ENCODE peak calls at places on chromosomes 12 and 14, in six cellular contexts. L, B, O, N, X and M are unnamed samples.

GRCh38 chr12:46963977-46964376 is 115.4 kb upstream of the PCED1B start:
- DNase-seq in L (no peak), B (no peak), O (no peak), N (peak; percentile 59), X (peak; percentile 54), M (no peak)

GRCh38 chr12:22543246-22544037 is 900 bp downstream of the C2CD5 start:
- DNase-seq in L (no peak), B (peak; percentile 84), O (peak; percentile 35), N (peak; percentile 9), X (peak; percentile 68), M (no peak)

GRCh38 chr12:121364657-121365265 is 12.6 kb upstream of the ANAPC5 start:
- DNase-seq in L (no peak), B (no peak), O (no peak), N (no peak), X (peak; percentile 10), M (no peak)

GRCh38 chr12:100311317-100311716 is 44.3 kb downstream of the SCYL2 start:
- DNase-seq in L (no peak), B (no peak), O (no peak), N (no peak), X (no peak), M (no peak)

GRCh38 chr14:98959958-98960616 is 311.9 kb downstream of the BCL11B start:
- DNase-seq in L (peak; percentile 68), B (no peak), O (no peak), N (no peak), X (no peak), M (no peak)

GRCh38 chr12:117097159-117097558 is 2.1 kb downstream of the TESC start:
- DNase-seq in L (peak; percentile 45), B (no peak), O (no peak), N (no peak), X (no peak), M (no peak)

GRCh38 chr14:64703393-64704144 is 655 bp upstream of the PLEKHG3 start:
- DNase-seq in L (no peak), B (no peak), O (no peak), N (no peak), X (no peak), M (no peak)

GRCh38 chr14:26200675-26201074 is 397.2 kb downstream of the NOVA1 start:
- DNase-seq in L (no peak), B (no peak), O (no peak), N (no peak), X (no peak), M (no peak)

GRCh38 chr14:79502751-79503148 is 708.6 kb downstream of the DIO2 start:
- DNase-seq in L (no peak), B (no peak), O (no peak), N (no peak), X (no peak), M (no peak)

GRCh38 chr12:86117711-86118110 is 138.5 kb downstream of the MGAT4C start:
- DNase-seq in L (no peak), B (no peak), O (no peak), N (no peak), X (no peak), M (no peak)

GRCh38 chr12:92961949-92962348 is 32.9 kb upstream of the EEA1 start:
- DNase-seq in L (no peak), B (no peak), O (no peak), N (no peak), X (no peak), M (no peak)

GRCh38 chr12:96457191-96457930 is 32.0 kb upstream of the CFAP54 start:
- DNase-seq in L (no peak), B (no peak), O (no peak), N (no peak), X (no peak), M (no peak)

GRCh38 chr14:75340921-75341320 is 62.3 kb downstream of the FOS start:
- DNase-seq in L (no peak), B (peak; percentile 89), O (peak; percentile 95), N (no peak), X (no peak), M (no peak)

GRCh38 chr12:12817611-12818010 is 4.5 kb downstream of the DDX47 start:
- DNase-seq in L (no peak), B (no peak), O (no peak), N (no peak), X (no peak), M (no peak)

GRCh38 chr12:124941170-124941527 is 26.7 kb upstream of the UBC start:
- DNase-seq in L (no peak), B (no peak), O (no peak), N (no peak), X (no peak), M (no peak)

GRCh38 chr12:111881712-111882111 is 39.7 kb downstream of the MAPKAPK5 start:
- DNase-seq in L (no peak), B (no peak), O (no peak), N (no peak), X (no peak), M (no peak)

GRCh38 chr14:45253754-45254300 is 825 bp upstream of the MIS18BP1 start:
- DNase-seq in L (no peak), B (peak; percentile 33), O (no peak), N (no peak), X (no peak), M (no peak)

GRCh38 chr12:56338643-56339422 is at the start of gene IL23A:
- DNase-seq in L (peak; percentile 74), B (no peak), O (no peak), N (no peak), X (no peak), M (no peak)

GRCh38 chr14:72610831-72611200 is 283.1 kb downstream of the DPF3 start:
- DNase-seq in L (no peak), B (no peak), O (no peak), N (no peak), X (no peak), M (no peak)

GRCh38 chr14:101476258-101476930 is 84.9 kb upstream of the DIO3 start:
- DNase-seq in L (no peak), B (peak; percentile 42), O (no peak), N (no peak), X (no peak), M (no peak)

GRCh38 chr14:20388159-20388558 is 25.1 kb downstream of the TEP1 start:
- DNase-seq in L (peak; percentile 70), B (no peak), O (no peak), N (no peak), X (no peak), M (no peak)

GRCh38 chr14:23301969-23302289 is 730 bp downstream of the PPP1R3E start:
- DNase-seq in L (no peak), B (no peak), O (no peak), N (no peak), X (no peak), M (no peak)

GRCh38 chr12:127656261-127656660 is 610.7 kb upstream of the TMEM132C start:
- DNase-seq in L (no peak), B (no peak), O (no peak), N (no peak), X (no peak), M (no peak)

GRCh38 chr12:130446846-130447654 is 109.4 kb downstream of the PIWIL1 start:
- DNase-seq in L (no peak), B (no peak), O (no peak), N (no peak), X (no peak), M (no peak)

GRCh38 chr12:11171953-11172675 is 1.1 kb downstream of the SMIM10L1 start:
- DNase-seq in L (no peak), B (no peak), O (no peak), N (no peak), X (no peak), M (no peak)

GRCh38 chr12:132166801-132167591 is 22.7 kb downstream of the NOC4L start:
- DNase-seq in L (no peak), B (no peak), O (no peak), N (no peak), X (no peak), M (no peak)

GRCh38 chr12:120571299-120571698 is 9.9 kb downstream of the POP5 start:
- DNase-seq in L (no peak), B (no peak), O (no peak), N (no peak), X (no peak), M (no peak)